ENCODE peak calls at places on chromosomes 3 and 15, in four cellular contexts. C is HepG2, S is fibroblast of lung, T is hepatocyte. Y is an unnamed sample. For H3K4me1 and H3K36me3, the result is how much of the 10 kb centered on the place peaks cover.

GRCh38 chr3:113441051-113441770 is at the start of gene CFAP44:
- DNase-seq in C (peak), S (peak), T (peak), Y (peak)

GRCh38 chr15:46242935-46243334 is 608.1 kb downstream of the SQOR start:
- DNase-seq in C (no peak), S (no peak), T (no peak), Y (no peak)

GRCh38 chr3:111924283-111924682 is 54.5 kb upstream of the ABHD10 start:
- DNase-seq in C (no peak), S (no peak), T (no peak), Y (peak)

GRCh38 chr3:128584412-128585020 is 66.1 kb downstream of the RPN1 start:
- DNase-seq in C (peak), S (peak), T (peak), Y (peak)

GRCh38 chr3:52827441-52827840 is 3.0 kb downstream of the ITIH4 start:
- DNase-seq in C (no peak), S (peak), T (peak), Y (no peak)

GRCh38 chr3:195908439-195909293 is at the start of gene TNK2:
- DNase-seq in C (no peak), S (no peak), T (peak), Y (no peak)

GRCh38 chr3:23162939-23163338 is 40.2 kb upstream of the UBE2E2 start:
- DNase-seq in C (no peak), S (no peak), T (peak), Y (no peak)

GRCh38 chr3:99505646-99506269 is 132.6 kb upstream of the COL8A1 start:
- DNase-seq in C (no peak), S (peak), T (no peak), Y (peak)

GRCh38 chr3:111373861-111374260 is 168.1 kb upstream of the CD96 start:
- DNase-seq in C (no peak), S (peak), T (no peak), Y (peak)

GRCh38 chr3:111299070-111299672 is 227.6 kb downstream of the NECTIN3 start:
- DNase-seq in C (no peak), S (peak), T (no peak), Y (peak)

GRCh38 chr15:27449940-27450339 is 479.0 kb downstream of the GABRG3 start:
- DNase-seq in C (no peak), S (peak), T (no peak), Y (no peak)

GRCh38 chr3:132180337-132180791 is 136.8 kb upstream of the ACP3 start:
- DNase-seq in C (peak), S (peak), T (peak), Y (peak)

GRCh38 chr3:164779816-164780215 is 298.5 kb downstream of the SI start:
- DNase-seq in C (no peak), S (no peak), T (no peak), Y (no peak)

GRCh38 chr3:71690222-71690821 is 34.9 kb downstream of the EIF4E3 start:
- DNase-seq in C (no peak), S (peak), T (peak), Y (peak)

GRCh38 chr3:114615535-114616064 is 321.8 kb downstream of the TIGIT start:
- DNase-seq in C (no peak), S (no peak), T (no peak), Y (no peak)

GRCh38 chr3:170531054-170531453 is 54.8 kb downstream of the SLC7A14 start:
- DNase-seq in C (no peak), S (no peak), T (no peak), Y (no peak)

GRCh38 chr3:128686465-128686864 is 35.8 kb upstream of the RPN1 start:
- DNase-seq in C (no peak), S (no peak), T (no peak), Y (no peak)

GRCh38 chr15:76939715-76940114 is 8.2 kb downstream of the RCN2 start:
- DNase-seq in C (no peak), S (no peak), T (no peak), Y (no peak)

GRCh38 chr3:123651449-123652345 is 66.8 kb upstream of the HACD2 start:
- DNase-seq in C (no peak), S (no peak), T (no peak), Y (no peak)

GRCh38 chr15:42549052-42549491 is 434 bp downstream of the HAUS2 start:
- DNase-seq in C (peak), S (peak), T (peak), Y (no peak)

GRCh38 chr3:127535901-127536817 is 54.4 kb downstream of the TPRA1 start:
- DNase-seq in C (no peak), S (no peak), T (no peak), Y (no peak)

GRCh38 chr3:24722106-24722505 is 227.5 kb upstream of the THRB start:
- DNase-seq in C (no peak), S (no peak), T (no peak), Y (no peak)

GRCh38 chr3:13106308-13106970 is 33.2 kb upstream of the IQSEC1 start:
- DNase-seq in C (peak), S (no peak), T (no peak), Y (peak)

GRCh38 chr3:140420621-140421357 is 257.1 kb upstream of the TRIM42 start:
- DNase-seq in C (peak), S (peak), T (no peak), Y (no peak)

GRCh38 chr15:93359037-93359779 is 270.2 kb upstream of the RGMA start:
- DNase-seq in C (no peak), S (no peak), T (peak), Y (no peak)

GRCh38 chr3:58569287-58570001 is 7.7 kb downstream of the FAM107A start:
- DNase-seq in C (no peak), S (no peak), T (no peak), Y (no peak)

GRCh38 chr3:41848745-41849574 is 112.9 kb downstream of the ULK4 start:
- DNase-seq in C (no peak), S (no peak), T (no peak), Y (no peak)

GRCh38 chr3:55637906-55638635 is 151.0 kb upstream of the WNT5A start:
- DNase-seq in C (no peak), S (no peak), T (no peak), Y (peak)

DNA sequence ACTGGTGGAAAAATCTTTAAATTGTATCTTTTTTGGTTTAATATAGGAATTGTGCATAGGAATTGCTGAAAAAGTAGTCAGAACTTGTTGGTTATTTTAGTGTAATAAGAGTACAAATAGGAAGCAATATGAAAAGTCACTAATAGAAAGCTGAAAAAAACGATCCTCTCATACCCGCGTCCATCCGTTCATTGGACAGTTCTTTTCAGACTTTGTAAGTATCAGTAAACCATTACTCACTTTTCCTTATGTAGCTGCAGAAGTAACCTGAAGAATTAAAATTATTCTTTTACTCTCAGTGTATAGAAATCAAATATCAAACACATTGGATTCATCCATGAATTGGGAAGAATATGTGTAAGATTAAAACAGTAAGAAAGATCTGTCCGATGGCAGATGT is 4.4 kb downstream of the FNDC3B start:
- DNase-seq in C (no peak), S (no peak), T (no peak), Y (no peak)
- H3K4me1 ChIP-seq in C (half or more), S (under half), T (under half), Y (under half)

DNA sequence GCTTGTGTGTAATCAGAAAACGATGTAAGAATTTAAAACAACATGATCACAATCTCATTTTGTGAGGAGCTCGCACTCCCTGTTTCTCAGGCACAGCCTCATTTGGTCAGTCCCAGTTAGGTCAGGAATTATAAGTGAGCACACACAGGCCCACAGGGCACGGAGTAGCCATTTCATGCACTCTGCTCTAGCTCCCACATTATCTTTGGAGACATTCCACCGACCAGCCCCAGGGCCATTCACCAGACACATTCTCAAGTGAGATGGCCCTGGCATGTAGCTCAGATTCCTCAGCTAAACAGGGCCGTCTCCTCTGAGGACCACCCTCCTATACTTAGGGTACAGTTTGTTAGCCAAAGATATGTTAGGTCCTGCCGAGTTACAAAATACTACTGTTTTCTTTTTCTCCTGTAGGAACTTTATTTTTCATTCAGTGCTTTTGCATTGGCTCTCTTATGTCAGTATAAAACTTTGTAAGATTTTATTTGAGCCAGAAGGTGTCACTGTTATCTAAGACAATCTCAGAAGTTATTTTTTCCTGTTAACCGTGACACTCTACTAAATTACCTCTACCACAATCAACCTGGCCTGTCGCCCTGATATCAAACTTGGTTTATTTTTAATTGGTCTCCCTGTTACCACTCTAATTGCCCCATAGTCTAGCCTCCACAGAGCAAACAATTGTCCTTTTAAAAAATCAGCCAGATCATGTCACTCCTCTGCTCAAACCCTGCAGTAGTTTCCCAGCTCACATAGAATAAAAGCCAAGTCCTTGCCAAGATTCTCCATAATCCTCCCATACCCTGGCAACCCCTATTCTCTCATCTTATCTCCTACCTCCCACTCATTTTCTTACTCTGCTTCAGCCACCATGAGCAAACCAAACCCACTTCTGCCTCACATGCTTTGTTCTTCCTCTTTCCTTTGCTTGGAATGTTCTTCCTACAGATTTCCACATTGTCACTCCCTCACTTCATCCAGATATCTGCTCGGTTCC is 105.7 kb downstream of the PPP2R3A start:
- DNase-seq in C (no peak), S (peak), T (peak), Y (peak)
- H3K4me2 ChIP-seq in C (no peak), S (peak), T (no peak), Y (peak)

GRCh38 chr3:50057756-50058155 is 31.0 kb upstream of the RBM5 start:
- DNase-seq in C (no peak), S (no peak), T (no peak), Y (no peak)
- H3K36me3 ChIP-seq in C (half or more), S (under half), T (under half), Y (under half)

GRCh38 chr15:38695249-38696119 is 130.9 kb upstream of the RASGRP1 start:
- DNase-seq in C (no peak), S (no peak), T (no peak), Y (no peak)
- H3K4me1 ChIP-seq in C (under half), S (under half), T (under half), Y (under half)

GRCh38 chr3:185729335-185729715 is 95.5 kb downstream of the IGF2BP2 start:
- DNase-seq in C (no peak), S (peak), T (no peak), Y (peak)

GRCh38 chr3:185724761-185725160 is 100.1 kb downstream of the IGF2BP2 start:
- DNase-seq in C (no peak), S (peak), T (no peak), Y (no peak)

GRCh38 chr3:185727873-185728272 is 97.0 kb downstream of the IGF2BP2 start:
- DNase-seq in C (no peak), S (peak), T (no peak), Y (peak)

GRCh38 chr3:185728630-185729334 is 96.1 kb downstream of the IGF2BP2 start:
- DNase-seq in C (no peak), S (peak), T (no peak), Y (no peak)

DNA sequence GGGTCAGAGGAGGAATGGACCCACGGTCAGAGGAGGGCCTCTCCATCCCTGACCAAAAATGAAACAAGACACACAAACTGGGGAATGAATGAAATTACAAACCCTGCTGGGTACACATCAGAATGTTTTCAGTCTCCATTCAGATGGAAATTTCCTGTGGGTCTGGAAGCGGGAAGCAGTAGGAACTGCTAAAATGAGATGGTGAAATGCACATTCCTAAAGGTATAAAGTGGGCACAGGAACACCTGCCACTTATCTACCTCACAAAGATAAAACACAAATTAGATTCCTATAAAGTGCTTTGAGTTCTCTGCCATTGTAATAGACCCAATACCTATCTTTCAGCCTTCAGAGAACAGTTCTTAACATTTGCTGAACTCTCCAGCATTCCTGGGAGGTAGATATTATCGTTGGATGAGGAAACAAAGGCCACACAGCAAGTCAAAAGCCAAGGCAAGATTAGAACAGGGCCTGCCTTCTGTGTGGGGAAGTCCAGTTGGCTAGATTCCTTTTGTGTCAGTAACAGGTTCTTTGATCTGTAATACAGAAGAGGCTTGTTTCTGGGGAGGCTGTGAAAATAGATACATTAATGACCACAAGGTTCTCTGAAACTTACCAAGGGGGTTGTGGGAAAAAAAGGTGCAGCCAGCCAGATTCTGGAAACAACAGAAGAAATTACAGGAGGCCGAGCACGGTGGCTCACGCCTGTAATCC is 98.4 kb downstream of the IGF2BP2 start:
- DNase-seq in C (peak), S (no peak), T (no peak), Y (peak)
- H3K4me2 ChIP-seq in C (no peak), S (no peak), T (no peak), Y (no peak)

Y was measured in mammary epithelial cell.